ENCODE peak calls at places on chromosomes 7 and 10, in seven cellular contexts. One of them, this sample, is unnamed.

GRCh38 chr7:83806538-83806937 is 157.6 kb upstream of the SEMA3E start:
- DNase-seq in nephron progenitor cell: no peak
- DNase-seq in DND-41: no peak
- DNase-seq in foreskin fibroblast: no peak
- DNase-seq in glutamatergic neuron: no peak
- DNase-seq in thyroid gland: no peak
- DNase-seq in body of pancreas: no peak
- DNase-seq in this sample: no peak

GRCh38 chr10:49751636-49752510 is 10.2 kb downstream of the OGDHL start:
- DNase-seq in nephron progenitor cell: no peak
- DNase-seq in DND-41: no peak
- DNase-seq in foreskin fibroblast: no peak
- DNase-seq in glutamatergic neuron: no peak
- DNase-seq in thyroid gland: no peak
- DNase-seq in body of pancreas: no peak
- DNase-seq in this sample: no peak

GRCh38 chr7:113113912-113114311 is 4.4 kb downstream of the SMIM30 start:
- DNase-seq in nephron progenitor cell: no peak
- DNase-seq in DND-41: peak
- DNase-seq in foreskin fibroblast: peak
- DNase-seq in glutamatergic neuron: no peak
- DNase-seq in thyroid gland: no peak
- DNase-seq in body of pancreas: no peak
- DNase-seq in this sample: no peak

GRCh38 chr7:108210796-108211195 is 80.6 kb upstream of the LAMB4 start:
- DNase-seq in nephron progenitor cell: no peak
- DNase-seq in DND-41: no peak
- DNase-seq in foreskin fibroblast: no peak
- DNase-seq in glutamatergic neuron: no peak
- DNase-seq in thyroid gland: no peak
- DNase-seq in body of pancreas: no peak
- DNase-seq in this sample: no peak

GRCh38 chr10:79264942-79265341 is 82.3 kb upstream of the PPIF start:
- DNase-seq in nephron progenitor cell: no peak
- DNase-seq in DND-41: no peak
- DNase-seq in foreskin fibroblast: no peak
- DNase-seq in glutamatergic neuron: no peak
- DNase-seq in thyroid gland: peak
- DNase-seq in body of pancreas: no peak
- DNase-seq in this sample: peak

GRCh38 chr10:123478112-123478511 is 188.0 kb upstream of the GPR26 start:
- DNase-seq in nephron progenitor cell: no peak
- DNase-seq in DND-41: no peak
- DNase-seq in foreskin fibroblast: no peak
- DNase-seq in glutamatergic neuron: no peak
- DNase-seq in thyroid gland: no peak
- DNase-seq in body of pancreas: no peak
- DNase-seq in this sample: no peak

GRCh38 chr10:12056758-12057157 is 12.0 kb upstream of the DHTKD1 start:
- DNase-seq in nephron progenitor cell: no peak
- DNase-seq in DND-41: no peak
- DNase-seq in foreskin fibroblast: no peak
- DNase-seq in glutamatergic neuron: no peak
- DNase-seq in thyroid gland: no peak
- DNase-seq in body of pancreas: peak
- DNase-seq in this sample: no peak

GRCh38 chr10:69874464-69874863 is 72.8 kb downstream of the COL13A1 start:
- DNase-seq in nephron progenitor cell: no peak
- DNase-seq in DND-41: no peak
- DNase-seq in foreskin fibroblast: peak
- DNase-seq in glutamatergic neuron: no peak
- DNase-seq in thyroid gland: no peak
- DNase-seq in body of pancreas: no peak
- DNase-seq in this sample: no peak

GRCh38 chr10:5910323-5911100 is 20.5 kb downstream of the FBH1 start:
- DNase-seq in nephron progenitor cell: no peak
- DNase-seq in DND-41: no peak
- DNase-seq in foreskin fibroblast: no peak
- DNase-seq in glutamatergic neuron: no peak
- DNase-seq in thyroid gland: no peak
- DNase-seq in body of pancreas: no peak
- DNase-seq in this sample: no peak

GRCh38 chr7:21099432-21099831 is 312.7 kb upstream of the SP8 start:
- DNase-seq in nephron progenitor cell: no peak
- DNase-seq in DND-41: no peak
- DNase-seq in foreskin fibroblast: no peak
- DNase-seq in glutamatergic neuron: no peak
- DNase-seq in thyroid gland: no peak
- DNase-seq in body of pancreas: no peak
- DNase-seq in this sample: no peak

GRCh38 chr10:8726087-8726486 is 671.6 kb downstream of the GATA3 start:
- DNase-seq in nephron progenitor cell: no peak
- DNase-seq in DND-41: no peak
- DNase-seq in foreskin fibroblast: no peak
- DNase-seq in glutamatergic neuron: no peak
- DNase-seq in thyroid gland: no peak
- DNase-seq in body of pancreas: no peak
- DNase-seq in this sample: no peak
- TF ChIP-seq CTCF in nephron progenitor cell: no peak
- TF ChIP-seq CTCF in DND-41: no peak
- TF ChIP-seq CTCF in foreskin fibroblast: no peak
- TF ChIP-seq CTCF in glutamatergic neuron: no peak
- TF ChIP-seq CTCF in thyroid gland: no peak
- TF ChIP-seq CTCF in body of pancreas: no peak
- TF ChIP-seq CTCF in this sample: no peak

DNA sequence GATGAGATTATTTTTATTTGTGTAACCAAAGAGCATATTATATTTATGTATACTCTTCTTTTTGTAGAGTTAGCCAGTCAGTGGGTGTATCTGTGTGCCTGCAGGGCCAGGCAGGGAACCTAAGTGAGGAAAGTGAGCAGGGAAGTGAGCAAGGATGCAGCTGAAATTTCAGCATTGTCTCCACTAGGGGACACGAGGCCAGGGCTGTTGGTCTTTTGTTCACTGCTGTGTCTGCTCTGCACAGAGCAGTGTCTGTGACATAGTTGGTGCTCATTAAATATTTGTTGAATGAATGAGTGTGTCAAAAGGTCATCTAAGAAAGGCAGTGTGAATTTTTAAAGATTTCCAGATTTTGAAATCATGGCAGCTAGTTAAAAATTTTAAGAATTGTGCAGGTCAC is 51.8 kb downstream of the SUGCT start:
- DNase-seq in nephron progenitor cell: no peak
- DNase-seq in DND-41: no peak
- DNase-seq in foreskin fibroblast: no peak
- DNase-seq in glutamatergic neuron: no peak
- DNase-seq in thyroid gland: no peak
- DNase-seq in body of pancreas: no peak
- DNase-seq in this sample: no peak
- TF ChIP-seq CTCF in nephron progenitor cell: no peak
- TF ChIP-seq CTCF in DND-41: no peak
- TF ChIP-seq CTCF in foreskin fibroblast: peak
- TF ChIP-seq CTCF in glutamatergic neuron: peak
- TF ChIP-seq CTCF in thyroid gland: no peak
- TF ChIP-seq CTCF in body of pancreas: no peak
- TF ChIP-seq CTCF in this sample: no peak

DNA sequence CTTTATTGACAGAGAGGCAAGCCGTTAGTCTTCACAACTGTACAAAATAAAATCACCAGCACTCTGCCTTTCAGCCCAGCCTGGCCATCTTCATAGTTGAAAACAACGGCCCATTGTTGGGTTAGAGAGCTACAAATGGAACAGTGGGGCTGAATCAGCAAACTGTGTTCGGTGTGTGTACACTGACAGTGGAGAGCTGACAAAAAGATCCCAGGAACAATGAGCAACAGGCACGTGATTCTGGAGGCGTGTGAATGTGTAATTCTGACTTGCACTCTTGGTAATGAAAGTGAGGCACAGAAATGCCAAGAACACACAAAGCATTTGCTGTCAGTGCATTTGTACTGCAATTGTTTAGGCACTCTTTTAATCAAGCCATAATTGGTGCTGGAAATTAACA is 303.7 kb downstream of the WDR11 start:
- DNase-seq in nephron progenitor cell: no peak
- DNase-seq in DND-41: no peak
- DNase-seq in foreskin fibroblast: no peak
- DNase-seq in glutamatergic neuron: no peak
- DNase-seq in thyroid gland: peak
- DNase-seq in body of pancreas: no peak
- DNase-seq in this sample: peak
- TF ChIP-seq CTCF in nephron progenitor cell: no peak
- TF ChIP-seq CTCF in DND-41: no peak
- TF ChIP-seq CTCF in foreskin fibroblast: no peak
- TF ChIP-seq CTCF in glutamatergic neuron: no peak
- TF ChIP-seq CTCF in thyroid gland: no peak
- TF ChIP-seq CTCF in body of pancreas: no peak
- TF ChIP-seq CTCF in this sample: no peak

GRCh38 chr10:119025336-119025735 is 4.2 kb upstream of the NANOS1 start:
- DNase-seq in nephron progenitor cell: no peak
- DNase-seq in DND-41: no peak
- DNase-seq in foreskin fibroblast: peak
- DNase-seq in glutamatergic neuron: no peak
- DNase-seq in thyroid gland: peak
- DNase-seq in body of pancreas: peak
- DNase-seq in this sample: peak
- TF ChIP-seq CTCF in nephron progenitor cell: no peak
- TF ChIP-seq CTCF in DND-41: no peak
- TF ChIP-seq CTCF in foreskin fibroblast: no peak
- TF ChIP-seq CTCF in glutamatergic neuron: no peak
- TF ChIP-seq CTCF in thyroid gland: peak
- TF ChIP-seq CTCF in body of pancreas: no peak
- TF ChIP-seq CTCF in this sample: no peak

DNA sequence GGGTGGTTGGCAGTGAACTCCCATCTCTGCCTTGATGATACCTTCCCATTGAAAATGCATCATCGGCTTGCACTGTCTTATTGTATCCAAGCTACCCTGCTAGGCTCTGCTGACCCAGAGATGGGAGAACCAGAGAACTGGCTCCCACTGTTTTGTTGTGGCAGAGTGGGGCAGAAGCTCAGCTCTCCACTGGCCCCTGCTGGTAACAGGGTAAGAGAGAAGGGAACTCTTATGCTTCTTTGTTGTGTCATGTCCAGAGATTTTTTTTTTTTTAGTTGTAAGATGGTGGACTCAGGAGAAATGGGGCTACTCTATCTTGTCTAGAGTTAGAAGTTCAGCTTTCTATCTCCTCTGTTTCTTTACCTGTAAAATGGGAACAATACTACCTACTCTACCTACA is 100.5 kb upstream of the SDK1 start:
- DNase-seq in nephron progenitor cell: no peak
- DNase-seq in DND-41: peak
- DNase-seq in foreskin fibroblast: peak
- DNase-seq in glutamatergic neuron: peak
- DNase-seq in thyroid gland: no peak
- DNase-seq in body of pancreas: peak
- DNase-seq in this sample: no peak
- TF ChIP-seq CTCF in nephron progenitor cell: peak
- TF ChIP-seq CTCF in DND-41: peak
- TF ChIP-seq CTCF in foreskin fibroblast: peak
- TF ChIP-seq CTCF in glutamatergic neuron: no peak
- TF ChIP-seq CTCF in thyroid gland: no peak
- TF ChIP-seq CTCF in body of pancreas: no peak
- TF ChIP-seq CTCF in this sample: peak